ENCODE peak calls at places on chromosomes 11 and 22, in four cellular contexts. L, V, Q and D are unnamed samples. For H3K27me3, the result is how much of the 10 kb centered on the place peaks cover.

GRCh38 chr11:130042093-130042591 is 27.6 kb upstream of the APLP2 start:
- DNase-seq in V (peak), Q (no peak), L (no peak), D (no peak)

GRCh38 chr11:75534291-75535038 is 8.7 kb upstream of the GDPD5 start:
- DNase-seq in Q (no peak), V (no peak), L (no peak), D (no peak)

GRCh38 chr11:111652184-111652583 is 49.9 kb downstream of the SIK2 start:
- DNase-seq in L (no peak), Q (no peak), V (no peak), D (no peak)

GRCh38 chr22:46087816-46088277 is 62.5 kb upstream of the PPARA start:
- DNase-seq in Q (no peak), L (no peak), V (peak), D (peak)

GRCh38 chr11:110430267-110431211 is 791 bp downstream of the FDX1 start:
- DNase-seq in V (peak), Q (peak), L (peak), D (peak)

GRCh38 chr11:103109818-103110388 is 677 bp downstream of the DYNC2H1 start:
- DNase-seq in Q (no peak), V (no peak), L (no peak), D (no peak)

GRCh38 chr11:70642301-70642700 is 244.0 kb downstream of the CTTN start:
- DNase-seq in Q (no peak), V (no peak), L (no peak), D (no peak)

GRCh38 chr11:41282436-41282835 is 177.0 kb downstream of the LRRC4C start:
- DNase-seq in Q (no peak), L (no peak), V (no peak), D (no peak)

GRCh38 chr11:128451651-128452470 is 135.5 kb downstream of the ETS1 start:
- DNase-seq in Q (no peak), V (peak), L (no peak), D (peak)

GRCh38 chr11:12008790-12009616 is 577 bp upstream of the DKK3 start:
- DNase-seq in Q (peak), V (peak), L (peak), D (no peak)

GRCh38 chr11:87019582-87020271 is 18.0 kb upstream of the TMEM135 start:
- DNase-seq in V (no peak), L (no peak), Q (no peak), D (no peak)

GRCh38 chr11:78168539-78169477 is 19.6 kb downstream of the KCTD21 start:
- DNase-seq in V (no peak), L (no peak), Q (peak), D (peak)

GRCh38 chr22:43203471-43203981 is 16.6 kb upstream of the TTLL12 start:
- DNase-seq in V (no peak), L (no peak), Q (peak), D (no peak)

GRCh38 chr11:74533421-74533820 is 39.9 kb upstream of the LIPT2 start:
- DNase-seq in L (no peak), V (no peak), Q (no peak), D (no peak)

GRCh38 chr11:14411818-14412217 is 52.8 kb upstream of the RRAS2 start:
- DNase-seq in L (no peak), V (peak), Q (no peak), D (no peak)

GRCh38 chr11:67576742-67577475 is 6.7 kb upstream of the GSTP1 start:
- DNase-seq in V (no peak), L (no peak), Q (no peak), D (no peak)

GRCh38 chr11:117604349-117604995 is 192.5 kb downstream of the DSCAML1 start:
- DNase-seq in L (no peak), Q (no peak), V (no peak), D (no peak)

GRCh38 chr11:108474664-108475485 is 7.5 kb upstream of the C11orf65 start:
- DNase-seq in V (no peak), Q (no peak), L (no peak), D (peak)

GRCh38 chr11:1049911-1050580 is 13.5 kb upstream of the MUC6 start:
- DNase-seq in V (no peak), L (peak), Q (no peak), D (peak)

GRCh38 chr22:39306456-39307361 is 12.7 kb downstream of the RPL3 start:
- DNase-seq in L (peak), V (no peak), Q (peak), D (no peak)

GRCh38 chr22:29797351-29797750 is 30.2 kb downstream of the UQCR10 start:
- DNase-seq in V (no peak), Q (no peak), L (no peak), D (no peak)

GRCh38 chr11:31060880-31061279 is 308.7 kb downstream of the DCDC1 start:
- DNase-seq in V (no peak), L (no peak), Q (peak), D (no peak)

GRCh38 chr22:25728064-25728463 is 13.9 kb upstream of the MYO18B start:
- DNase-seq in Q (peak), V (no peak), L (no peak), D (no peak)

GRCh38 chr11:13850256-13851010 is 112.1 kb upstream of the SPON1 start:
- DNase-seq in Q (no peak), L (no peak), V (no peak), D (no peak)

GRCh38 chr11:57941875-57942274 is 81.8 kb upstream of the OR9Q1 start:
- DNase-seq in V (no peak), Q (no peak), L (no peak), D (no peak)

GRCh38 chr11:16312242-16312641 is 44.1 kb downstream of the SOX6 start:
- DNase-seq in V (no peak), Q (no peak), L (no peak), D (no peak)

GRCh38 chr11:73563539-73564200 is 34.2 kb downstream of the FAM168A start:
- DNase-seq in Q (no peak), V (no peak), L (no peak), D (no peak)

GRCh38 chr11:41486436-41486835 is 27.0 kb upstream of the LRRC4C start:
- DNase-seq in V (peak), L (no peak), Q (no peak), D (no peak)

GRCh38 chr11:58530236-58530635 is 22.3 kb upstream of the OR5B21 start:
- DNase-seq in Q (no peak), L (peak), V (no peak), D (no peak)

GRCh38 chr11:1017269-1018005 is 19.1 kb downstream of the MUC6 start:
- DNase-seq in Q (no peak), L (no peak), V (peak), D (no peak)

GRCh38 chr22:20174785-20175596 is 24.1 kb upstream of the CCDC188 start:
- DNase-seq in L (no peak), V (no peak), Q (peak), D (no peak)

GRCh38 chr11:60118333-60118732 is 29.9 kb downstream of the MS4A2 start:
- DNase-seq in L (no peak), Q (no peak), V (peak), D (no peak)

GRCh38 chr11:17788084-17788483 is 53.5 kb downstream of the KCNC1 start:
- DNase-seq in V (no peak), Q (no peak), L (no peak), D (no peak)

GRCh38 chr11:130383363-130384168 is 44.8 kb downstream of the ADAMTS8 start:
- DNase-seq in L (no peak), V (peak), Q (peak), D (no peak)

GRCh38 chr11:86608251-86608799 is 64.1 kb downstream of the ME3 start:
- DNase-seq in Q (peak), L (no peak), V (peak), D (peak)

GRCh38 chr11:35986958-35987357 is 43.1 kb downstream of the LDLRAD3 start:
- DNase-seq in Q (no peak), V (peak), L (no peak), D (no peak)

GRCh38 chr22:26502688-26503561 is 9.3 kb downstream of the TFIP11 start:
- DNase-seq in Q (peak), L (peak), V (peak), D (peak)

GRCh38 chr22:39967996-39968968 is 8.1 kb downstream of the TMA7B start:
- DNase-seq in L (no peak), Q (no peak), V (no peak), D (peak)

GRCh38 chr11:65774525-65775306 is 6.1 kb downstream of the AP5B1 start:
- DNase-seq in L (no peak), Q (no peak), V (no peak), D (no peak)
- H3K27me3 ChIP-seq in L (under half), Q (under half), V (under half), D (under half)

DNA sequence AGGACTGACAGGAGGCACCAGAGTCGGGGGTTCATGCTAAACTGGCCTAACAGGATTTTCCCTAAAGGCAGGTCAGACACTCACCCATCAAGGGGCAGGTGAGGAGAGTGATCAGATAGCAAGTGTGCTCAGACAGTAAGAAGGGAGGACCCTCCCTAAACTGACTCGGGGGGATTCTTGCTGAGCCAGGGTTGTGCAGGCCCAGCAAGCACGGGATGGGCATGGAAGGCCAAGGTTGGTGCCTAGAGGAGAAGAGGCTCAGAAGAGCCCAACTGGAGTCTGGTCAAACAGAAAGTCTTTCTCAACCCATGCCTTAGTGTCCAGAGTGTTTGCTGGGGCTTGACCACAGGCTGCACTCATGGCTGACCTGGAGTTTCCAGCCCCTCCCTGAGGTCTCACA is 6.2 kb upstream of the APOL1 start:
- DNase-seq in Q (no peak), L (no peak), V (no peak), D (no peak)
- H3K27ac ChIP-seq in Q (no peak), L (no peak), V (no peak), D (peak)

GRCh38 chr11:32388871-32389770 is 46.2 kb downstream of the WT1 start:
- DNase-seq in Q (no peak), V (no peak), L (no peak), D (no peak)

GRCh38 chr11:32386770-32387377 is 48.5 kb downstream of the WT1 start:
- DNase-seq in V (peak), Q (peak), L (no peak), D (no peak)

GRCh38 chr11:32382339-32383049 is 52.8 kb downstream of the WT1 start:
- DNase-seq in V (peak), L (no peak), Q (no peak), D (no peak)

GRCh38 chr11:32390712-32391111 is 44.6 kb downstream of the WT1 start:
- DNase-seq in V (no peak), Q (no peak), L (no peak), D (no peak)

DNA sequence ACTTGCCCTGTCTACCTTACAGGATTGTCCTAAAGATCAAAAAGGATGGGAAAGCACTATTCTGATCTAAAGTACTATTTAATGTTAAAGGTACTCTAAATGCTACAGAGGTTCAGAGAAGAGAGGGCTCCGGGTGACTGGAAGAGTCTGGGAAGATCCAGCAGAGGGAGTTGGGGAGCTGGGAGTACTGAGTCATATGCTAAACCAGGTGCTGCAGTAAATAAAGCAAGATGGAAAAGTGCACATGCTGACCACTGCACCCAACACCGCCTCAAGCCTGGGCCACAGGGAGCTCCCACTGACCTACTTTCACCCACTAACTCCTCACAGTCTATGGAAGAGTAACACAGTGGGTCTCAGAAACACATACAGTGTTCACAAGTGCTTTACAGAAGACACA is 49.3 kb downstream of the WT1 start:
- DNase-seq in L (no peak), V (peak), Q (peak), D (no peak)
- TF ChIP-seq CTCF in L (no peak), V (peak), Q (peak), D (peak)

GRCh38 chr11:120710354-120711187 is 199.0 kb downstream of the GRIK4 start:
- DNase-seq in V (peak), L (no peak), Q (peak), D (no peak)
- H3K27me3 ChIP-seq in V (under half), L (under half), Q (under half), D (under half)

DNA sequence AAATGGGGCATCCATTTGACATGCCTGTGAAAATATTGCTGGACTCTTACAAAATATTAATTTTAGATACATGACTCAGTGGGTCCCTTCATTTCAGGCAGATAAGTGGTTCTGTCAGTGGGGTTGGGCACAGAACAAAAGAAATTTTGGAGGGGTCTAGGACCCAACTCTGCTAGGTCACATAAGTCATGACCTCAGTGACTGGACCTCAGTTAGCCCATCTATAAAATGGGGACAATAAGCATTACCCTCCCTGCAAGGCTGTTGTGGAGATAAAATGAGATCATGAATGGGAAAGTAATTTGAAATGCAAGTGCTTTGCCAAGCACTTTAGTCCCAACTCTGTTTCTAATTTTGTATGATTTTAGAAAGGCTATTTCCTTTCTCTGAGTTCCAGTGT is 23.8 kb downstream of the ADORA2A start:
- DNase-seq in Q (no peak), L (no peak), V (no peak), D (no peak)
- H3K27ac ChIP-seq in Q (peak), L (no peak), V (no peak), D (no peak)

GRCh38 chr11:101439488-101439887 is 144.3 kb downstream of the TRPC6 start:
- DNase-seq in Q (no peak), V (no peak), L (no peak), D (no peak)
- TF ChIP-seq CTCF in Q (no peak), V (no peak), L (no peak), D (no peak)